ENCODE peak calls at places on chromosome 2, in five cellular contexts. Q, O, N, Y and V are unnamed samples.

GRCh38 chr2:45984366-45984765 is 312.8 kb upstream of the EPAS1 start:
- DNase-seq in Q (no peak), O (no peak), N (no peak), Y (no peak), V (no peak)

GRCh38 chr2:27756544-27757498 is 14.7 kb upstream of the MRPL33 start:
- DNase-seq in Q (no peak), O (no peak), N (no peak), Y (no peak), V (no peak)

GRCh38 chr2:240298803-240299709 is 136.4 kb upstream of the GPC1 start:
- DNase-seq in Q (no peak), O (peak), N (no peak), Y (no peak), V (no peak)

GRCh38 chr2:100980046-100980445 is 22.0 kb upstream of the RPL31 start:
- DNase-seq in Q (no peak), O (no peak), N (no peak), Y (no peak), V (no peak)

GRCh38 chr2:71474744-71475421 is 21.5 kb downstream of the DYSF start:
- DNase-seq in Q (no peak), O (no peak), N (no peak), Y (no peak), V (no peak)

GRCh38 chr2:133209325-133209724 is 358.9 kb downstream of the NCKAP5 start:
- DNase-seq in Q (no peak), O (no peak), N (no peak), Y (no peak), V (no peak)

GRCh38 chr2:144507441-144508161 is 12.3 kb downstream of the ZEB2 start:
- DNase-seq in Q (no peak), O (no peak), N (no peak), Y (no peak), V (no peak)

GRCh38 chr2:134146620-134147019 is 107.3 kb upstream of the MGAT5 start:
- DNase-seq in Q (no peak), O (peak), N (no peak), Y (peak), V (peak)

GRCh38 chr2:64273524-64274398 is 129.5 kb upstream of the PELI1 start:
- DNase-seq in Q (no peak), O (no peak), N (no peak), Y (peak), V (peak)

GRCh38 chr2:236172238-236172865 is 4.2 kb upstream of the GBX2 start:
- DNase-seq in Q (peak), O (no peak), N (no peak), Y (no peak), V (no peak)

GRCh38 chr2:163734401-163734800 is 1.4 kb downstream of the FIGN start:
- DNase-seq in Q (no peak), O (no peak), N (no peak), Y (no peak), V (peak)

GRCh38 chr2:13607139-13607538 is 890.4 kb downstream of the TRIB2 start:
- DNase-seq in Q (no peak), O (no peak), N (no peak), Y (no peak), V (no peak)

GRCh38 chr2:38602136-38602731 is 494 bp downstream of the HNRNPLL start:
- DNase-seq in Q (peak), O (peak), N (no peak), Y (peak), V (no peak)

GRCh38 chr2:182148344-182148743 is 162.7 kb downstream of the PPP1R1C start:
- DNase-seq in Q (no peak), O (no peak), N (no peak), Y (no peak), V (no peak)

GRCh38 chr2:8882094-8882493 is 44.7 kb upstream of the KIDINS220 start:
- DNase-seq in Q (peak), O (peak), N (peak), Y (no peak), V (peak)

GRCh38 chr2:176079285-176079830 is 4.4 kb downstream of the EVX2 start:
- DNase-seq in Q (no peak), O (peak), N (no peak), Y (no peak), V (no peak)

GRCh38 chr2:85920810-85921545 is 32.2 kb upstream of the ST3GAL5 start:
- DNase-seq in Q (no peak), O (no peak), N (no peak), Y (no peak), V (peak)

GRCh38 chr2:43102366-43103092 is 123.9 kb downstream of the ZFP36L2 start:
- DNase-seq in Q (no peak), O (no peak), N (no peak), Y (no peak), V (no peak)

GRCh38 chr2:99707592-99707991 is 217.8 kb upstream of the REV1 start:
- DNase-seq in Q (no peak), O (no peak), N (no peak), Y (no peak), V (peak)

GRCh38 chr2:241771286-241772062 is 5.1 kb upstream of the GAL3ST2 start:
- DNase-seq in Q (peak), O (peak), N (no peak), Y (no peak), V (no peak)

GRCh38 chr2:201793631-201794030 is 12.7 kb upstream of the CDK15 start:
- DNase-seq in Q (no peak), O (no peak), N (no peak), Y (no peak), V (no peak)

GRCh38 chr2:85410584-85411404 is 628 bp upstream of the CAPG start:
- DNase-seq in Q (no peak), O (no peak), N (no peak), Y (peak), V (no peak)

GRCh38 chr2:207767461-207768167 is 2.1 kb downstream of the FZD5 start:
- DNase-seq in Q (peak), O (peak), N (no peak), Y (no peak), V (peak)

GRCh38 chr2:127645395-127646291 is at the start of gene GPR17:
- DNase-seq in Q (no peak), O (no peak), N (no peak), Y (no peak), V (no peak)

GRCh38 chr2:9030882-9031645 is 27.6 kb upstream of the MBOAT2 start:
- DNase-seq in Q (no peak), O (no peak), N (no peak), Y (no peak), V (peak)

GRCh38 chr2:73986085-73986680 is 1.5 kb downstream of the TET3 start:
- DNase-seq in Q (no peak), O (no peak), N (no peak), Y (no peak), V (no peak)

GRCh38 chr2:70069049-70069448 is 18.2 kb upstream of the PCBP1 start:
- DNase-seq in Q (no peak), O (no peak), N (no peak), Y (no peak), V (no peak)

GRCh38 chr2:55859875-55860274 is 63.7 kb downstream of the EFEMP1 start:
- DNase-seq in Q (no peak), O (no peak), N (no peak), Y (peak), V (no peak)

GRCh38 chr2:10344105-10345066 is 41.7 kb downstream of the HPCAL1 start:
- DNase-seq in Q (no peak), O (no peak), N (no peak), Y (no peak), V (no peak)

GRCh38 chr2:29241341-29241740 is 126.1 kb downstream of the CLIP4 start:
- DNase-seq in Q (no peak), O (no peak), N (no peak), Y (no peak), V (no peak)

GRCh38 chr2:207224814-207225482 is 59.2 kb upstream of the KLF7 start:
- DNase-seq in Q (no peak), O (no peak), N (no peak), Y (no peak), V (no peak)

GRCh38 chr2:214695789-214696188 is 113.7 kb downstream of the BARD1 start:
- DNase-seq in Q (no peak), O (no peak), N (no peak), Y (no peak), V (no peak)

GRCh38 chr2:204177977-204178522 is 241.5 kb downstream of the ICOS start:
- DNase-seq in Q (peak), O (peak), N (peak), Y (peak), V (peak)

GRCh38 chr2:104504331-104505073 is 349.4 kb upstream of the POU3F3 start:
- DNase-seq in Q (no peak), O (no peak), N (no peak), Y (no peak), V (no peak)

GRCh38 chr2:208929894-208930427 is 493.9 kb upstream of the MAP2 start:
- DNase-seq in Q (no peak), O (no peak), N (no peak), Y (no peak), V (no peak)

GRCh38 chr2:85264471-85264870 is 63.3 kb downstream of the TGOLN2 start:
- DNase-seq in Q (no peak), O (no peak), N (no peak), Y (no peak), V (no peak)

GRCh38 chr2:24945907-24946306 is 25.8 kb downstream of the DNAJC27 start:
- DNase-seq in Q (no peak), O (no peak), N (no peak), Y (no peak), V (no peak)

GRCh38 chr2:49857371-49858112 is 703.2 kb upstream of the FSHR start:
- DNase-seq in Q (no peak), O (no peak), N (no peak), Y (no peak), V (no peak)

DNA sequence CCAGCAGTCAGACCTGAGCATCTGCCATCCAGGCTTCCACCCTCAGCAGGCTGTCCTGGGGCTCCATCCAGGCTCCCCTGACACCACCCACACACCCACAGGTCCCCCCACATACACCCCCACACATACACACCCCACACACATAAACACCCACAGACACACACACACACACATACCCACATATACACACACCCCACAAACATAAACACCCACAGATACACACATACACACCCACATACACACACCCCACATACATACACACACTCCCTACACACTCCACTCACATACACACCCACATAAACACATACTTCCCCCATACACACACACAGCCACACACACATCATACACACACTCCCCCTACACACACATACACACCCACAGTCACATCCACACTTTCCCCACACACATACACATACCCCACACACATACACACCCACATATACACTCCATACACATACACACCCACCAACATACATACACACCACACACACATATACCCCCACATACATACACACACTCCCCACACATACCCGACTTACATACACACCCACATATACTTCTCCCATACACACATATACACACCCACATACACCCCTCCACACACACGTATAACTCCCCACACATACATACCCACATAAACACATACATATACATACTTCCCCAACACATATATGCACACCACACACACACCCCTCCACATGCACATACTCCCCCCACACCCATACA is 183.3 kb upstream of the ETAA1 start:
- DNase-seq in Q (no peak), O (no peak), N (no peak), Y (no peak), V (no peak)
- H4K8ac ChIP-seq in Q (no peak), O (no peak), N (no peak), Y (no peak), V (peak)

GRCh38 chr2:1601064-1601405 is 143.3 kb downstream of the PXDN start:
- DNase-seq in Q (no peak), O (no peak), N (no peak), Y (no peak), V (peak)

GRCh38 chr2:1603521-1603920 is 140.8 kb downstream of the PXDN start:
- DNase-seq in Q (no peak), O (no peak), N (no peak), Y (no peak), V (no peak)

GRCh38 chr2:1602359-1603010 is 141.8 kb downstream of the PXDN start:
- DNase-seq in Q (no peak), O (no peak), N (no peak), Y (no peak), V (peak)

GRCh38 chr2:1601471-1602358 is 142.6 kb downstream of the PXDN start:
- DNase-seq in Q (no peak), O (no peak), N (no peak), Y (no peak), V (peak)

DNA sequence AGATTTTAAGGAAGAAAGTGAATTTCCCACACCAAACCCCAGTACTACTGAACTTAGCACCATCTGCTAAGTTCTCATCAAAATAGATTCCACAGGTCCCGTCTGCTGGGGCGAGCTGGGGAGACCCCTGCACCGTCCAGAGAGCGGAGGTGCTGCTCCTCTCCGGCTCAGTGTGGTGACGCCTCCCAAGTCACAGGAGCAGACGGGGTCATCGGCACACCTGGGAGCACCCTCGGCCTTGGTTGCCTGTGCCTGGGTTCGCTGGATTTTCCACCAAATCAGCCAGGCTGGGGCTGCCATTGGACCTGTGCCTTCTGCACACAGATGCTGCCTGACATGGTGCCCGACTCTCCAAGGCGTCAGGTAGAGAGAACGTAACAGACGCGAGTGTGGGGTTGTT is 141.3 kb downstream of the PXDN start:
- DNase-seq in Q (no peak), O (no peak), N (no peak), Y (no peak), V (no peak)
- H2BK12ac ChIP-seq in Q (peak), O (no peak), N (peak), Y (no peak), V (peak)

GRCh38 chr2:234773764-234774409 is 177.9 kb upstream of the SH3BP4 start:
- DNase-seq in Q (no peak), O (no peak), N (no peak), Y (no peak), V (no peak)
- H4K8ac ChIP-seq in Q (no peak), O (no peak), N (no peak), Y (no peak), V (no peak)

GRCh38 chr2:120550274-120550673 is 185.4 kb upstream of the GLI2 start:
- DNase-seq in Q (no peak), O (no peak), N (no peak), Y (no peak), V (no peak)
- H2BK12ac ChIP-seq in Q (no peak), O (no peak), N (no peak), Y (no peak), V (no peak)

GRCh38 chr2:150806336-150806735 is 318.9 kb upstream of the RND3 start:
- DNase-seq in Q (no peak), O (no peak), N (no peak), Y (no peak), V (peak)

GRCh38 chr2:150803689-150804398 is 316.4 kb upstream of the RND3 start:
- DNase-seq in Q (no peak), O (peak), N (no peak), Y (no peak), V (no peak)

GRCh38 chr2:150812664-150813408 is 325.4 kb upstream of the RND3 start:
- DNase-seq in Q (no peak), O (no peak), N (no peak), Y (no peak), V (no peak)

GRCh38 chr2:150811259-150811912 is 323.9 kb upstream of the RND3 start:
- DNase-seq in Q (no peak), O (no peak), N (no peak), Y (no peak), V (peak)

DNA sequence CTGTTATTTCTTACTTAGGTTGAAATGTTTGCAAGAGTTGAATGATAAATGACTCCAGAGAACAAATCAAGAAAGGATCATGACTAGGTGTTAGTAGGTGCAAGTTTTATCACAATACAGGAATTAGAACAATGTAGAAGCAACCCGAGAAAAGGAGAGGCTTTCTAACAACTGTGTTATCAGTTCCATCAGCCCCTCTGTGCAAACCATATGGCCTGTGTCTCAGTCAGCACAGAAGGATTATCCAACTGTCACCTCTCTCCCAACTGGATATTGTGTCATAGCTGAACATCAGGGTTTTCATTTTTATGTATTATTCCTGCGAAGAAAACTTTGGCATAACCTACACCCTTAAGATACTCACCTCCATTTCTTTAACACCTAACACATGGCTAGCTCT is 321.6 kb upstream of the RND3 start:
- DNase-seq in Q (no peak), O (no peak), N (no peak), Y (no peak), V (peak)
- H4K8ac ChIP-seq in Q (no peak), O (no peak), N (no peak), Y (no peak), V (no peak)